ENCODE peak calls at places on chromosomes 16 and 17, in six cellular contexts. M, I, J, F, N and H are unnamed samples.

GRCh38 chr17:37406635-37407455 is at the start of the genes ACACA and TADA2A:
- DNase-seq in N (peak), M (peak), I (peak), J (peak), F (peak), H (peak)

GRCh38 chr16:88651276-88651988 is 579 bp upstream of the CYBA start:
- DNase-seq in I (peak), M (no peak), F (peak), N (no peak), J (peak), H (no peak)

GRCh38 chr17:48751172-48751571 is 22.6 kb upstream of the HOXB13 start:
- DNase-seq in N (no peak), I (no peak), M (no peak), F (no peak), J (no peak), H (no peak)

GRCh38 chr16:11329080-11329491 is 16.2 kb upstream of the RMI2 start:
- DNase-seq in M (no peak), N (no peak), I (peak), F (no peak), J (no peak), H (no peak)

GRCh38 chr16:88977028-88977844 is at the start of gene CBFA2T3:
- DNase-seq in N (no peak), M (no peak), F (no peak), I (no peak), J (no peak), H (peak)

GRCh38 chr17:79960788-79961522 is 74.7 kb downstream of the TBC1D16 start:
- DNase-seq in F (no peak), M (no peak), J (no peak), N (no peak), I (peak), H (no peak)

GRCh38 chr16:80288616-80289015 is 252.2 kb upstream of the DYNLRB2 start:
- DNase-seq in F (no peak), M (no peak), I (no peak), J (no peak), N (no peak), H (no peak)

GRCh38 chr16:27317738-27318398 is 4.1 kb downstream of the IL4R start:
- DNase-seq in N (no peak), J (no peak), F (no peak), I (no peak), M (no peak), H (no peak)

GRCh38 chr17:22692066-22692800 is 999.9 kb downstream of the KCNJ18 start:
- DNase-seq in J (no peak), I (no peak), N (no peak), M (no peak), F (no peak), H (no peak)

GRCh38 chr17:79607941-79608728 is 2.7 kb downstream of the RBFOX3 start:
- DNase-seq in M (peak), J (no peak), F (no peak), I (no peak), N (peak), H (no peak)

GRCh38 chr16:89098767-89099430 is 5.2 kb downstream of the ACSF3 start:
- DNase-seq in N (no peak), M (no peak), F (no peak), J (no peak), I (no peak), H (no peak)

GRCh38 chr16:3187798-3188674 is at the start of gene OR1F1:
- DNase-seq in N (no peak), I (peak), F (no peak), M (peak), J (no peak), H (no peak)

GRCh38 chr16:65667013-65667578 is 545.2 kb upstream of the CDH11 start:
- DNase-seq in F (no peak), N (no peak), I (peak), J (no peak), M (peak), H (no peak)

GRCh38 chr16:3739636-3740035 is 22.3 kb upstream of the TRAP1 start:
- DNase-seq in N (no peak), J (no peak), I (no peak), M (no peak), F (no peak), H (no peak)

GRCh38 chr16:89398924-89399323 is 91.4 kb downstream of the ANKRD11 start:
- DNase-seq in I (no peak), F (no peak), M (no peak), N (no peak), J (no peak), H (no peak)

GRCh38 chr17:5592382-5592781 is 8.1 kb upstream of the NLRP1 start:
- DNase-seq in J (no peak), M (peak), N (no peak), F (no peak), I (peak), H (no peak)

GRCh38 chr17:4940625-4941021 is 555 bp downstream of the RNF167 start:
- DNase-seq in N (no peak), I (no peak), J (peak), F (peak), M (no peak), H (no peak)

GRCh38 chr17:82228278-82228841 is 482 bp upstream of the SLC16A3 start:
- DNase-seq in N (no peak), M (no peak), F (no peak), J (peak), I (no peak), H (peak)

GRCh38 chr17:15273141-15273793 is 8.1 kb upstream of the PMP22 start:
- DNase-seq in M (no peak), I (peak), F (no peak), N (no peak), J (no peak), H (no peak)

GRCh38 chr17:36741019-36741902 is 139.9 kb downstream of the MRM1 start:
- DNase-seq in J (no peak), M (no peak), N (no peak), I (no peak), F (no peak), H (no peak)

GRCh38 chr17:28875856-28876564 is 21.2 kb downstream of the ERAL1 start:
- DNase-seq in N (no peak), J (no peak), I (no peak), M (no peak), F (no peak), H (no peak)

GRCh38 chr16:48284772-48285409 is 37.6 kb upstream of the ABCC11 start:
- DNase-seq in F (no peak), J (no peak), I (no peak), N (no peak), M (no peak), H (no peak)